ENCODE peak calls at places on chromosomes 7 and 10, in eight cellular contexts. One of them, this sample, is unnamed.

GRCh38 chr7:140213684-140214074 is 36.9 kb upstream of the KDM7A start:
- DNase-seq in cardiac muscle cell: no peak
- DNase-seq in lung: no peak
- DNase-seq in thoracic aorta: no peak
- DNase-seq in retinal pigment epithelial cell: no peak
- DNase-seq in HL-60: no peak
- DNase-seq in activated CD8-positive, alpha-beta T cell treated with anti-CD3 and anti-CD28 coated beads for 36 hours: no peak
- DNase-seq in GM23338: no peak
- DNase-seq in this sample: no peak

GRCh38 chr7:105011771-105012502 is 2.1 kb upstream of the KMT2E start:
- DNase-seq in retinal pigment epithelial cell: no peak
- DNase-seq in activated CD8-positive, alpha-beta T cell treated with anti-CD3 and anti-CD28 coated beads for 36 hours: peak
- DNase-seq in HL-60: no peak
- DNase-seq in cardiac muscle cell: no peak
- DNase-seq in lung: no peak
- DNase-seq in thoracic aorta: no peak
- DNase-seq in GM23338: peak
- DNase-seq in this sample: no peak

GRCh38 chr10:35565602-35566061 is 39.5 kb upstream of the GJD4 start:
- DNase-seq in activated CD8-positive, alpha-beta T cell treated with anti-CD3 and anti-CD28 coated beads for 36 hours: no peak
- DNase-seq in thoracic aorta: no peak
- DNase-seq in GM23338: no peak
- DNase-seq in lung: no peak
- DNase-seq in retinal pigment epithelial cell: no peak
- DNase-seq in HL-60: no peak
- DNase-seq in cardiac muscle cell: peak
- DNase-seq in this sample: no peak

GRCh38 chr7:128738570-128739047 is 550 bp upstream of the CALU start:
- DNase-seq in thoracic aorta: peak
- DNase-seq in retinal pigment epithelial cell: no peak
- DNase-seq in HL-60: no peak
- DNase-seq in cardiac muscle cell: no peak
- DNase-seq in activated CD8-positive, alpha-beta T cell treated with anti-CD3 and anti-CD28 coated beads for 36 hours: peak
- DNase-seq in lung: no peak
- DNase-seq in GM23338: no peak
- DNase-seq in this sample: no peak

GRCh38 chr7:85508642-85509429 is 322.0 kb upstream of the SEMA3D start:
- DNase-seq in lung: no peak
- DNase-seq in thoracic aorta: no peak
- DNase-seq in cardiac muscle cell: no peak
- DNase-seq in GM23338: no peak
- DNase-seq in HL-60: no peak
- DNase-seq in activated CD8-positive, alpha-beta T cell treated with anti-CD3 and anti-CD28 coated beads for 36 hours: no peak
- DNase-seq in retinal pigment epithelial cell: no peak
- DNase-seq in this sample: peak

GRCh38 chr7:151792011-151792410 is 84.9 kb downstream of the PRKAG2 start:
- DNase-seq in lung: no peak
- DNase-seq in HL-60: no peak
- DNase-seq in thoracic aorta: no peak
- DNase-seq in activated CD8-positive, alpha-beta T cell treated with anti-CD3 and anti-CD28 coated beads for 36 hours: no peak
- DNase-seq in retinal pigment epithelial cell: no peak
- DNase-seq in cardiac muscle cell: no peak
- DNase-seq in GM23338: no peak
- DNase-seq in this sample: no peak

GRCh38 chr10:2620827-2621521 is 446.4 kb upstream of the PFKP start:
- DNase-seq in cardiac muscle cell: no peak
- DNase-seq in retinal pigment epithelial cell: no peak
- DNase-seq in activated CD8-positive, alpha-beta T cell treated with anti-CD3 and anti-CD28 coated beads for 36 hours: no peak
- DNase-seq in HL-60: no peak
- DNase-seq in thoracic aorta: no peak
- DNase-seq in lung: no peak
- DNase-seq in GM23338: peak
- DNase-seq in this sample: no peak

GRCh38 chr7:138625849-138626230 is 75.3 kb downstream of the SVOPL start:
- DNase-seq in cardiac muscle cell: no peak
- DNase-seq in thoracic aorta: no peak
- DNase-seq in lung: no peak
- DNase-seq in HL-60: peak
- DNase-seq in activated CD8-positive, alpha-beta T cell treated with anti-CD3 and anti-CD28 coated beads for 36 hours: peak
- DNase-seq in GM23338: peak
- DNase-seq in retinal pigment epithelial cell: no peak
- DNase-seq in this sample: no peak

GRCh38 chr7:151306860-151307259 is 34.8 kb upstream of the NUB1 start:
- DNase-seq in cardiac muscle cell: no peak
- DNase-seq in retinal pigment epithelial cell: no peak
- DNase-seq in lung: no peak
- DNase-seq in thoracic aorta: no peak
- DNase-seq in activated CD8-positive, alpha-beta T cell treated with anti-CD3 and anti-CD28 coated beads for 36 hours: no peak
- DNase-seq in GM23338: no peak
- DNase-seq in HL-60: no peak
- DNase-seq in this sample: no peak

GRCh38 chr10:3774814-3775670 is 10.0 kb downstream of the KLF6 start:
- DNase-seq in thoracic aorta: peak
- DNase-seq in GM23338: no peak
- DNase-seq in activated CD8-positive, alpha-beta T cell treated with anti-CD3 and anti-CD28 coated beads for 36 hours: no peak
- DNase-seq in lung: no peak
- DNase-seq in HL-60: no peak
- DNase-seq in retinal pigment epithelial cell: peak
- DNase-seq in cardiac muscle cell: no peak
- DNase-seq in this sample: no peak

GRCh38 chr7:98879198-98879988 is 1.1 kb downstream of the TRRAP start:
- DNase-seq in cardiac muscle cell: peak
- DNase-seq in lung: no peak
- DNase-seq in HL-60: peak
- DNase-seq in GM23338: peak
- DNase-seq in activated CD8-positive, alpha-beta T cell treated with anti-CD3 and anti-CD28 coated beads for 36 hours: peak
- DNase-seq in retinal pigment epithelial cell: no peak
- DNase-seq in thoracic aorta: no peak
- DNase-seq in this sample: no peak

GRCh38 chr10:18659784-18660561 is 742 bp downstream of the ARL5B start:
- DNase-seq in retinal pigment epithelial cell: no peak
- DNase-seq in cardiac muscle cell: peak
- DNase-seq in activated CD8-positive, alpha-beta T cell treated with anti-CD3 and anti-CD28 coated beads for 36 hours: peak
- DNase-seq in thoracic aorta: no peak
- DNase-seq in GM23338: peak
- DNase-seq in HL-60: peak
- DNase-seq in lung: peak
- DNase-seq in this sample: no peak

GRCh38 chr10:36114913-36115312 is 472.8 kb upstream of the FZD8 start:
- DNase-seq in thoracic aorta: no peak
- DNase-seq in lung: peak
- DNase-seq in activated CD8-positive, alpha-beta T cell treated with anti-CD3 and anti-CD28 coated beads for 36 hours: no peak
- DNase-seq in cardiac muscle cell: peak
- DNase-seq in retinal pigment epithelial cell: peak
- DNase-seq in GM23338: no peak
- DNase-seq in HL-60: no peak
- DNase-seq in this sample: peak

GRCh38 chr7:151313857-151314256 is 27.8 kb upstream of the NUB1 start:
- DNase-seq in activated CD8-positive, alpha-beta T cell treated with anti-CD3 and anti-CD28 coated beads for 36 hours: peak
- DNase-seq in lung: no peak
- DNase-seq in GM23338: no peak
- DNase-seq in thoracic aorta: peak
- DNase-seq in retinal pigment epithelial cell: no peak
- DNase-seq in cardiac muscle cell: no peak
- DNase-seq in HL-60: no peak
- DNase-seq in this sample: no peak

GRCh38 chr7:72546586-72546985 is 134.4 kb upstream of the CALN1 start:
- DNase-seq in activated CD8-positive, alpha-beta T cell treated with anti-CD3 and anti-CD28 coated beads for 36 hours: peak
- DNase-seq in thoracic aorta: no peak
- DNase-seq in retinal pigment epithelial cell: no peak
- DNase-seq in HL-60: no peak
- DNase-seq in cardiac muscle cell: peak
- DNase-seq in lung: no peak
- DNase-seq in GM23338: no peak
- DNase-seq in this sample: no peak

GRCh38 chr7:90603346-90603745 is 7.2 kb downstream of the CDK14 start:
- DNase-seq in thoracic aorta: no peak
- DNase-seq in HL-60: no peak
- DNase-seq in activated CD8-positive, alpha-beta T cell treated with anti-CD3 and anti-CD28 coated beads for 36 hours: no peak
- DNase-seq in GM23338: no peak
- DNase-seq in cardiac muscle cell: no peak
- DNase-seq in lung: no peak
- DNase-seq in retinal pigment epithelial cell: no peak
- DNase-seq in this sample: no peak

GRCh38 chr10:112775347-112775746 is 174.7 kb upstream of the TCF7L2 start:
- DNase-seq in retinal pigment epithelial cell: peak
- DNase-seq in HL-60: no peak
- DNase-seq in GM23338: no peak
- DNase-seq in activated CD8-positive, alpha-beta T cell treated with anti-CD3 and anti-CD28 coated beads for 36 hours: no peak
- DNase-seq in thoracic aorta: no peak
- DNase-seq in cardiac muscle cell: no peak
- DNase-seq in lung: no peak
- DNase-seq in this sample: no peak

GRCh38 chr7:158613481-158613880 is 25.9 kb upstream of the PTPRN2 start:
- DNase-seq in retinal pigment epithelial cell: no peak
- DNase-seq in activated CD8-positive, alpha-beta T cell treated with anti-CD3 and anti-CD28 coated beads for 36 hours: no peak
- DNase-seq in lung: no peak
- DNase-seq in cardiac muscle cell: no peak
- DNase-seq in HL-60: no peak
- DNase-seq in thoracic aorta: no peak
- DNase-seq in GM23338: no peak
- DNase-seq in this sample: no peak

GRCh38 chr10:18179901-18180300 is 39.7 kb downstream of the CACNB2 start:
- DNase-seq in retinal pigment epithelial cell: peak
- DNase-seq in lung: no peak
- DNase-seq in cardiac muscle cell: peak
- DNase-seq in activated CD8-positive, alpha-beta T cell treated with anti-CD3 and anti-CD28 coated beads for 36 hours: no peak
- DNase-seq in thoracic aorta: no peak
- DNase-seq in GM23338: no peak
- DNase-seq in HL-60: no peak
- DNase-seq in this sample: no peak

GRCh38 chr7:77351539-77352004 is 64.6 kb downstream of the GSAP start:
- DNase-seq in HL-60: peak
- DNase-seq in activated CD8-positive, alpha-beta T cell treated with anti-CD3 and anti-CD28 coated beads for 36 hours: peak
- DNase-seq in lung: no peak
- DNase-seq in GM23338: peak
- DNase-seq in thoracic aorta: no peak
- DNase-seq in retinal pigment epithelial cell: no peak
- DNase-seq in cardiac muscle cell: no peak
- DNase-seq in this sample: no peak

GRCh38 chr10:62082270-62082669 is 180.8 kb downstream of the ARID5B start:
- DNase-seq in GM23338: no peak
- DNase-seq in HL-60: no peak
- DNase-seq in thoracic aorta: no peak
- DNase-seq in retinal pigment epithelial cell: no peak
- DNase-seq in cardiac muscle cell: no peak
- DNase-seq in activated CD8-positive, alpha-beta T cell treated with anti-CD3 and anti-CD28 coated beads for 36 hours: no peak
- DNase-seq in lung: no peak
- DNase-seq in this sample: no peak

DNA sequence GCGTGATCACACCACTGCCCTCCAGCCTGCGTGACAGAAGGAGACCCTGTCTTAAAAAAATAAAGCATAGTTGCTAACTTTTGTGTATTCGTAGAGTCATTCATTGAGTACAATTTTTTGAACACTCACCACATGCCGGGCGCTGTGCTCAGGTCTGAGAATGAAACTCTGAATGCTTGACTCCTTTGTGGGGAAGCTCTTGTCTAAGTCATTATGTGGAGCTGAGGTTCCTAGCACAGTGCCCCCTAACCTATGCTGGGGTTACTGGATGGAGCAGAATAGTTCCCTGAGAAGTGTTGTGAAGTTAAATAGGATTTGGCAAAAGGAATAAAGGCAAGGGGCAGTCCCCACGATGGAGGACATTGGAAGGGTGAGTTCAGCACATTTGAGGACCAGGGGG is 123.3 kb downstream of the CELF2 start:
- DNase-seq in cardiac muscle cell: no peak
- DNase-seq in lung: no peak
- DNase-seq in activated CD8-positive, alpha-beta T cell treated with anti-CD3 and anti-CD28 coated beads for 36 hours: peak
- DNase-seq in GM23338: no peak
- DNase-seq in retinal pigment epithelial cell: no peak
- DNase-seq in thoracic aorta: no peak
- DNase-seq in HL-60: no peak
- DNase-seq in this sample: no peak
- TF ChIP-seq CTCF in cardiac muscle cell: no peak
- TF ChIP-seq CTCF in lung: no peak
- TF ChIP-seq CTCF in activated CD8-positive, alpha-beta T cell treated with anti-CD3 and anti-CD28 coated beads for 36 hours: no peak
- TF ChIP-seq CTCF in GM23338: peak
- TF ChIP-seq CTCF in retinal pigment epithelial cell: no peak
- TF ChIP-seq CTCF in thoracic aorta: no peak
- TF ChIP-seq CTCF in HL-60: no peak
- TF ChIP-seq CTCF in this sample: no peak

DNA sequence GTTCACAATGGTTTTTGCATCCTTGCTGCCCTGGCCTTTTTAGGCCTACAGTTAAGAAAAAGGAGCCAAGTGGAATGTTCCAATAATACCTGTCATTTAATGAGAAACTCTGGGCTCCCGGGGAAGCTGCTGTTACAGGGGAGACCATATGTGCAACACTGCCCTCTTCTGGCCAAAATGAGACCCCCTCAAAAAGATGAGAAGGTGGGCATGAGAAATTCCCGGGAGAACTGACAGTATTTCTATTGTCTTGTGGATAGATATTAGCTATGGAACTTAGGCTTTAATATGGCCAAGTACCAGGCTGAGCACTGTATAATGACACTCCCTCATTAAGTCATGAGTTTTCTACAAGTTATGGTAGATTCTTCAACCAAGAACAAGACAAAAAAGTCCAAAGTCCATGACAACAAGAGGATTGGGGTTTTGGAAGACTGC is 99.4 kb downstream of the CCDC3 start:
- DNase-seq in HL-60: peak
- DNase-seq in activated CD8-positive, alpha-beta T cell treated with anti-CD3 and anti-CD28 coated beads for 36 hours: peak
- DNase-seq in lung: peak
- DNase-seq in thoracic aorta: no peak
- DNase-seq in cardiac muscle cell: peak
- DNase-seq in retinal pigment epithelial cell: peak
- DNase-seq in GM23338: peak
- DNase-seq in this sample: peak
- TF ChIP-seq CTCF in HL-60: no peak
- TF ChIP-seq CTCF in activated CD8-positive, alpha-beta T cell treated with anti-CD3 and anti-CD28 coated beads for 36 hours: peak
- TF ChIP-seq CTCF in lung: peak
- TF ChIP-seq CTCF in thoracic aorta: peak
- TF ChIP-seq CTCF in cardiac muscle cell: peak
- TF ChIP-seq CTCF in retinal pigment epithelial cell: peak
- TF ChIP-seq CTCF in GM23338: peak
- TF ChIP-seq CTCF in this sample: peak

DNA sequence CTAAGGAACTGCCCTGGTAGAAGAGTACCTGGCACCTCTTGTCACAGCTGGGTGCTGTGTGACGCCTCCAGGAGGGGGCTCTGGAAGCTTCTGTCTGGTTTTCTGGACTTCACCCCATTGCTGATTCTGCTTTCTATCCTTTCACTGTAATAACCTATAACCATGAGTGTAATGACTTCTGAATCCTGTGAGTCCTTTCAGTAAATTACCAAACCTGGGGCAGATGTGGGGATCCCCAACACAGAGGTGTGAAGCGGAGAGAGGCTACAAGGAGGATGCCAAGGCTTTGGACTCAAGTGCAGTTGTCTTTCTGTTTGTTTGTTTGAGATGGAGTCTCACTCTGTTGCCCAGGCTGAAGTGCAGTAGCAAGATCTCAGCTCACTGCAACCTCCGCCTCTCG is 143.7 kb downstream of the SFMBT2 start:
- DNase-seq in lung: no peak
- DNase-seq in GM23338: no peak
- DNase-seq in thoracic aorta: no peak
- DNase-seq in cardiac muscle cell: no peak
- DNase-seq in retinal pigment epithelial cell: no peak
- DNase-seq in HL-60: no peak
- DNase-seq in activated CD8-positive, alpha-beta T cell treated with anti-CD3 and anti-CD28 coated beads for 36 hours: no peak
- DNase-seq in this sample: no peak
- TF ChIP-seq CTCF in lung: no peak
- TF ChIP-seq CTCF in GM23338: no peak
- TF ChIP-seq CTCF in thoracic aorta: no peak
- TF ChIP-seq CTCF in cardiac muscle cell: no peak
- TF ChIP-seq CTCF in retinal pigment epithelial cell: no peak
- TF ChIP-seq CTCF in HL-60: no peak
- TF ChIP-seq CTCF in activated CD8-positive, alpha-beta T cell treated with anti-CD3 and anti-CD28 coated beads for 36 hours: no peak
- TF ChIP-seq CTCF in this sample: no peak

GRCh38 chr7:1794888-1795542 is 124.9 kb downstream of the ELFN1 start:
- DNase-seq in activated CD8-positive, alpha-beta T cell treated with anti-CD3 and anti-CD28 coated beads for 36 hours: no peak
- DNase-seq in thoracic aorta: no peak
- DNase-seq in retinal pigment epithelial cell: no peak
- DNase-seq in GM23338: no peak
- DNase-seq in cardiac muscle cell: no peak
- DNase-seq in HL-60: no peak
- DNase-seq in lung: no peak
- DNase-seq in this sample: no peak
- TF ChIP-seq CTCF in activated CD8-positive, alpha-beta T cell treated with anti-CD3 and anti-CD28 coated beads for 36 hours: peak
- TF ChIP-seq CTCF in thoracic aorta: no peak
- TF ChIP-seq CTCF in retinal pigment epithelial cell: peak
- TF ChIP-seq CTCF in GM23338: peak
- TF ChIP-seq CTCF in cardiac muscle cell: peak
- TF ChIP-seq CTCF in HL-60: no peak
- TF ChIP-seq CTCF in lung: no peak
- TF ChIP-seq CTCF in this sample: peak

This sample was measured in AG04450.